ENCODE peak calls at places on chromosomes 12 and 14, in four cellular contexts. One of them, this sample, is unnamed. For H3K4me1, the result is how much of the 10 kb centered on the place peaks cover.

GRCh38 chr12:4172999-4173398 is 100.6 kb upstream of the CCND2 start:
- DNase-seq in esophagus muscularis mucosa: no peak
- DNase-seq in PC-9: no peak
- DNase-seq in body of pancreas: no peak
- DNase-seq in this sample: no peak

GRCh38 chr12:66676241-66676640 is 2.6 kb downstream of the GRIP1 start:
- DNase-seq in esophagus muscularis mucosa: no peak
- DNase-seq in PC-9: no peak
- DNase-seq in body of pancreas: no peak
- DNase-seq in this sample: no peak

GRCh38 chr14:105294142-105294597 is 6.6 kb downstream of the BRF1 start:
- DNase-seq in esophagus muscularis mucosa: no peak
- DNase-seq in PC-9: no peak
- DNase-seq in body of pancreas: peak
- DNase-seq in this sample: no peak

GRCh38 chr14:90060965-90061848 is 587 bp upstream of the KCNK13 start:
- DNase-seq in esophagus muscularis mucosa: no peak
- DNase-seq in PC-9: no peak
- DNase-seq in body of pancreas: no peak
- DNase-seq in this sample: no peak

GRCh38 chr12:23025372-23026021 is 400.5 kb downstream of the ETNK1 start:
- DNase-seq in esophagus muscularis mucosa: no peak
- DNase-seq in PC-9: no peak
- DNase-seq in body of pancreas: no peak
- DNase-seq in this sample: no peak

GRCh38 chr12:116495260-116495659 is 63.9 kb upstream of the MAP1LC3B2 start:
- DNase-seq in esophagus muscularis mucosa: no peak
- DNase-seq in PC-9: peak
- DNase-seq in body of pancreas: no peak
- DNase-seq in this sample: no peak

GRCh38 chr12:27627123-27627835 is 69.0 kb upstream of the REP15 start:
- DNase-seq in esophagus muscularis mucosa: no peak
- DNase-seq in PC-9: peak
- DNase-seq in body of pancreas: no peak
- DNase-seq in this sample: no peak

GRCh38 chr14:61553730-61554641 is 141.3 kb upstream of the HIF1A start:
- DNase-seq in esophagus muscularis mucosa: no peak
- DNase-seq in PC-9: peak
- DNase-seq in body of pancreas: peak
- DNase-seq in this sample: no peak

GRCh38 chr14:94113490-94113889 is 3.0 kb downstream of the IFI27 start:
- DNase-seq in esophagus muscularis mucosa: no peak
- DNase-seq in PC-9: no peak
- DNase-seq in body of pancreas: peak
- DNase-seq in this sample: no peak

GRCh38 chr14:103607039-103607668 is 21.9 kb upstream of the KLC1 start:
- DNase-seq in esophagus muscularis mucosa: peak
- DNase-seq in PC-9: no peak
- DNase-seq in body of pancreas: peak
- DNase-seq in this sample: no peak

GRCh38 chr12:28349196-28349595 is 158.9 kb downstream of the CCDC91 start:
- DNase-seq in esophagus muscularis mucosa: no peak
- DNase-seq in PC-9: no peak
- DNase-seq in body of pancreas: no peak
- DNase-seq in this sample: no peak

GRCh38 chr12:30822385-30823139 is 67.8 kb upstream of the CAPRIN2 start:
- DNase-seq in esophagus muscularis mucosa: no peak
- DNase-seq in PC-9: no peak
- DNase-seq in body of pancreas: peak
- DNase-seq in this sample: no peak

GRCh38 chr12:3190101-3190500 is 112.9 kb downstream of the TSPAN9 start:
- DNase-seq in esophagus muscularis mucosa: no peak
- DNase-seq in PC-9: no peak
- DNase-seq in body of pancreas: no peak
- DNase-seq in this sample: no peak

GRCh38 chr14:80269338-80269935 is 58.1 kb upstream of the DIO2 start:
- DNase-seq in esophagus muscularis mucosa: no peak
- DNase-seq in PC-9: peak
- DNase-seq in body of pancreas: no peak
- DNase-seq in this sample: no peak

GRCh38 chr12:116381744-116382455 is 104.4 kb upstream of the MED13L start:
- DNase-seq in esophagus muscularis mucosa: no peak
- DNase-seq in PC-9: peak
- DNase-seq in body of pancreas: no peak
- DNase-seq in this sample: no peak

GRCh38 chr14:100547633-100548294 is 39.5 kb downstream of the BEGAIN start:
- DNase-seq in esophagus muscularis mucosa: no peak
- DNase-seq in PC-9: peak
- DNase-seq in body of pancreas: peak
- DNase-seq in this sample: no peak

GRCh38 chr12:51678086-51678724 is 87.2 kb downstream of the SCN8A start:
- DNase-seq in esophagus muscularis mucosa: no peak
- DNase-seq in PC-9: no peak
- DNase-seq in body of pancreas: peak
- DNase-seq in this sample: no peak

GRCh38 chr14:55745906-55746305 is 165.9 kb downstream of the KTN1 start:
- DNase-seq in esophagus muscularis mucosa: no peak
- DNase-seq in PC-9: no peak
- DNase-seq in body of pancreas: no peak
- DNase-seq in this sample: no peak

GRCh38 chr12:21054334-21054733 is 76.7 kb upstream of the SLCO1B1 start:
- DNase-seq in esophagus muscularis mucosa: no peak
- DNase-seq in PC-9: no peak
- DNase-seq in body of pancreas: no peak
- DNase-seq in this sample: no peak

GRCh38 chr14:81246561-81247270 is 26.0 kb upstream of the GTF2A1 start:
- DNase-seq in esophagus muscularis mucosa: peak
- DNase-seq in PC-9: no peak
- DNase-seq in body of pancreas: no peak
- DNase-seq in this sample: no peak

GRCh38 chr12:46998811-46999368 is 80.5 kb upstream of the PCED1B start:
- DNase-seq in esophagus muscularis mucosa: no peak
- DNase-seq in PC-9: peak
- DNase-seq in body of pancreas: no peak
- DNase-seq in this sample: no peak

GRCh38 chr12:131699434-131699833 is 11.5 kb upstream of the SFSWAP start:
- DNase-seq in esophagus muscularis mucosa: no peak
- DNase-seq in PC-9: no peak
- DNase-seq in body of pancreas: no peak
- DNase-seq in this sample: no peak

GRCh38 chr12:41122894-41123293 is 65.2 kb upstream of the PDZRN4 start:
- DNase-seq in esophagus muscularis mucosa: no peak
- DNase-seq in PC-9: no peak
- DNase-seq in body of pancreas: no peak
- DNase-seq in this sample: no peak

GRCh38 chr12:6039894-6040601 is 84.4 kb downstream of the VWF start:
- DNase-seq in esophagus muscularis mucosa: no peak
- DNase-seq in PC-9: peak
- DNase-seq in body of pancreas: peak
- DNase-seq in this sample: no peak

GRCh38 chr14:38409081-38409705 is 153.3 kb upstream of the CLEC14A start:
- DNase-seq in esophagus muscularis mucosa: no peak
- DNase-seq in PC-9: no peak
- DNase-seq in body of pancreas: no peak
- DNase-seq in this sample: no peak

GRCh38 chr12:77087427-77087826 is 22.1 kb upstream of the E2F7 start:
- DNase-seq in esophagus muscularis mucosa: no peak
- DNase-seq in PC-9: no peak
- DNase-seq in body of pancreas: no peak
- DNase-seq in this sample: no peak

GRCh38 chr14:98952595-98953325 is 319.2 kb downstream of the BCL11B start:
- DNase-seq in esophagus muscularis mucosa: no peak
- DNase-seq in PC-9: no peak
- DNase-seq in body of pancreas: no peak
- DNase-seq in this sample: peak

GRCh38 chr12:45458854-45459807 is 243.2 kb downstream of the ANO6 start:
- DNase-seq in esophagus muscularis mucosa: no peak
- DNase-seq in PC-9: no peak
- DNase-seq in body of pancreas: no peak
- DNase-seq in this sample: no peak

GRCh38 chr14:50590464-50590863 is 30.5 kb downstream of the ATL1 start:
- DNase-seq in esophagus muscularis mucosa: no peak
- DNase-seq in PC-9: no peak
- DNase-seq in body of pancreas: no peak
- DNase-seq in this sample: no peak

GRCh38 chr12:86193931-86194330 is 62.3 kb downstream of the MGAT4C start:
- DNase-seq in esophagus muscularis mucosa: no peak
- DNase-seq in PC-9: no peak
- DNase-seq in body of pancreas: no peak
- DNase-seq in this sample: no peak

GRCh38 chr14:91245029-91245428 is 525 bp upstream of the GPR68 start:
- DNase-seq in esophagus muscularis mucosa: no peak
- DNase-seq in PC-9: no peak
- DNase-seq in body of pancreas: no peak
- DNase-seq in this sample: no peak
- H3K27ac ChIP-seq in esophagus muscularis mucosa: peak
- H3K27ac ChIP-seq in PC-9: no peak
- H3K27ac ChIP-seq in body of pancreas: no peak
- H3K27ac ChIP-seq in this sample: peak

DNA sequence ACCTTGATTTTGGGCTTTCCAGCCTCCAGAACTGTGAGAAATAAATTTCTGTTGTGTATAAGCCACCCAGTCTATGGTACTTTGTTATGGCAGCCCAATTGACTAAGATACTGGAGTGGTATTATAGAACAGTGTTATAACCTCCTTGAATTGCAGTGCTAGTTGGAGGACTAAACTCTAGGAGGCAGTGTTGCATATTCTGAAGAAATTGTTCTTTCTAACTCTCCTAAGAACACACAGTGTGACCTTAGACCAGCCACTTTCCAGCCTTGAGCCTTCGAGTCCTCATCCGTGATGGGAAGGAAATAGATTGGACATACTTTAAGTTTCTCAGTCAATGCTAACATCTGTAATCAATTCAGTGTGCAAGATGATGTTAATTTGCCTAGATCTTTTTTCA is 22.4 kb upstream of the LRRC10 start:
- DNase-seq in esophagus muscularis mucosa: no peak
- DNase-seq in PC-9: no peak
- DNase-seq in body of pancreas: no peak
- DNase-seq in this sample: no peak
- TF ChIP-seq CTCF in esophagus muscularis mucosa: no peak
- TF ChIP-seq CTCF in PC-9: no peak
- TF ChIP-seq CTCF in body of pancreas: no peak
- TF ChIP-seq CTCF in this sample: no peak

GRCh38 chr14:91316761-91317160 is 72.3 kb upstream of the GPR68 start:
- DNase-seq in esophagus muscularis mucosa: no peak
- DNase-seq in PC-9: no peak
- DNase-seq in body of pancreas: no peak
- DNase-seq in this sample: no peak

GRCh38 chr14:91317381-91318313 is 73.1 kb upstream of the GPR68 start:
- DNase-seq in esophagus muscularis mucosa: no peak
- DNase-seq in PC-9: no peak
- DNase-seq in body of pancreas: peak
- DNase-seq in this sample: no peak

GRCh38 chr14:91320266-91320665 is 75.8 kb upstream of the GPR68 start:
- DNase-seq in esophagus muscularis mucosa: no peak
- DNase-seq in PC-9: no peak
- DNase-seq in body of pancreas: no peak
- DNase-seq in this sample: no peak

GRCh38 chr14:91321131-91321530 is 76.6 kb upstream of the GPR68 start:
- DNase-seq in esophagus muscularis mucosa: no peak
- DNase-seq in PC-9: no peak
- DNase-seq in body of pancreas: no peak
- DNase-seq in this sample: no peak

DNA sequence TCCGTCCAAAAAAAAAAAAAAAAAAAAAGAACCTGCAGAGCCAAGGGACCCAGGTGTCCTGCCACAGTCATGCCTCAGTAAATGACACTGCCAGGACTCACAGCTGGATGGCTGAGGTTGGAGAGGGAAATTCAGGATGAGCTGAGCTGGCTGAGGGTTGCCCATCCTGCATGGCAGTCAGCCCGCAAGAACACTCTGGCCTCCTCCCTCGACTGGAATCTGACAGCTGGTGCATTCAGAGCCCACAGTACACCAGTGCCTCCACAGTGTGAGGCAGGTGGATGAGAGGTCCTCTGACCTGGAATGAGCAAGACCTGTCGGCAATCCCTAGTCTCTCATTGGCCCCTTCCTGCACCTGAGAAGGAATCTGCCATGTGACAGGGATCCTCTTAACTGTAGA is 74.4 kb upstream of the GPR68 start:
- DNase-seq in esophagus muscularis mucosa: no peak
- DNase-seq in PC-9: no peak
- DNase-seq in body of pancreas: no peak
- DNase-seq in this sample: no peak
- H3K4me1 ChIP-seq in esophagus muscularis mucosa: under half
- H3K4me1 ChIP-seq in PC-9: under half
- H3K4me1 ChIP-seq in body of pancreas: under half
- H3K4me1 ChIP-seq in this sample: under half

GRCh38 chr12:48126953-48127630 is 7.9 kb downstream of the PFKM start:
- DNase-seq in esophagus muscularis mucosa: no peak
- DNase-seq in PC-9: no peak
- DNase-seq in body of pancreas: no peak
- DNase-seq in this sample: no peak
- H3K27ac ChIP-seq in esophagus muscularis mucosa: no peak
- H3K27ac ChIP-seq in PC-9: no peak
- H3K27ac ChIP-seq in body of pancreas: no peak
- H3K27ac ChIP-seq in this sample: no peak

DNA sequence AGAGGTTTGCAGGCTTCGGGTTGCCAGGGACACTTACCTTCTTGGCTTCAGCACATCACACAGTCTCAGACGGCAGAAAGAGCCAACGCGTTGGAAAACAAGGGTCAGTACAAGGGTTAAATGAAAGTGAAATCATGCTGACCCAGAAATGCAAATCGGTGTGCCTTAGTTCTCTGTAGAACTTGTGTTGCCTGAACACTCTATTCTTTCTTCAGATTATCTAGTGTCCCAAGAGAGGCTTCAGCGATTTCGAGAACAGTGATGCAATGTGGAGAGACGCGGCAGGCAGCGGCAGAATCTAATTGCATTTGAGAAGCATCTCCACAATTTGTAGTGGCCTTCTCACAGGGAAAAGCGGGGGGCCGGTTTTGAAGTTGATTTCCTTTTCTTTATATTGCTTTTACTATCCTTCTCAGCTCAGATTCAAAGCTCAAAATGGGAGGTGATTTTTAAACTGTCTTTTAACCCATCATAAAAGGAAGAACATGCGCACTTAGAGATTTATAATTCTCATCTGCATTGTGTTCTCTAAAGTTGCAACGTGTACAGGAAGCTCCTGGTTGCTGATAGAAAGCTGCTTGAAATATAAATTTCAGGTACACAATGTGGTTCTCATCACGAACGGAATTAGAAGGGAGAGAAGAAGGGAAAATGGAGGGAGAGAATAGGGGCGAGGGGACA is 67.8 kb upstream of the EGLN3 start:
- DNase-seq in esophagus muscularis mucosa: peak
- DNase-seq in PC-9: no peak
- DNase-seq in body of pancreas: no peak
- DNase-seq in this sample: no peak
- TF ChIP-seq CTCF in esophagus muscularis mucosa: no peak
- TF ChIP-seq CTCF in PC-9: no peak
- TF ChIP-seq CTCF in body of pancreas: no peak
- TF ChIP-seq CTCF in this sample: no peak

GRCh38 chr12:55720894-55721444 is 776 bp downstream of the RDH5 start:
- DNase-seq in esophagus muscularis mucosa: no peak
- DNase-seq in PC-9: peak
- DNase-seq in body of pancreas: peak
- DNase-seq in this sample: no peak
- H3K4me1 ChIP-seq in esophagus muscularis mucosa: half or more
- H3K4me1 ChIP-seq in PC-9: under half
- H3K4me1 ChIP-seq in body of pancreas: half or more
- H3K4me1 ChIP-seq in this sample: half or more

GRCh38 chr14:74573421-74574091 is 38.5 kb downstream of the LTBP2 start:
- DNase-seq in esophagus muscularis mucosa: no peak
- DNase-seq in PC-9: peak
- DNase-seq in body of pancreas: no peak
- DNase-seq in this sample: no peak
- H3K27ac ChIP-seq in esophagus muscularis mucosa: peak
- H3K27ac ChIP-seq in PC-9: peak
- H3K27ac ChIP-seq in body of pancreas: no peak
- H3K27ac ChIP-seq in this sample: peak

This sample was measured in vagina.